ENCODE peak calls at places on chromosome X, in seven cellular contexts. K is NCI-H2029; W is stomach; S is retina; B is stimulated activated CD8-positive, alpha-beta memory T cell treated with anti-CD3 and anti-CD28 coated beads, Interleukin-15, amount 100 ng/mL, for 24 hours; H is NCI-H82; R is activated CD4-positive, alpha-beta T cell treated with anti-CD3 and anti-CD28 coated beads for 36 hours. Z is an unnamed sample.

GRCh38 chrX:41127476-41128192 is 42.4 kb downstream of the USP9X start:
- DNase-seq in H (no peak), W (no peak), R (no peak), B (no peak), K (no peak), S (no peak), Z (peak; percentile 3)

GRCh38 chrX:152904151-152905080 is 6.5 kb downstream of the ZNF185 start:
- DNase-seq in S (peak; percentile 69), K (no peak), H (peak; percentile 74), R (peak; percentile 59), B (peak; percentile 5), W (peak; percentile 45), Z (peak; percentile 42)

GRCh38 chrX:9339603-9340569 is 125.0 kb upstream of the TBL1X start:
- DNase-seq in W (no peak), H (no peak), K (no peak), S (no peak), R (no peak), B (no peak), Z (no peak)

GRCh38 chrX:153794897-153795816 is 689 bp downstream of the SSR4 start:
- DNase-seq in R (peak; percentile 45), B (no peak), S (no peak), H (no peak), K (no peak), W (no peak), Z (peak; percentile 11)

GRCh38 chrX:150575415-150575814 is 7.0 kb downstream of the MTM1 start:
- DNase-seq in B (no peak), S (no peak), R (peak; percentile 80), W (no peak), H (no peak), K (no peak), Z (no peak)

GRCh38 chrX:150643271-150643670 is 49.9 kb upstream of the MTMR1 start:
- DNase-seq in W (no peak), H (peak; percentile 1), B (no peak), R (no peak), K (no peak), S (no peak), Z (no peak)

GRCh38 chrX:16436348-16437188 is 213.4 kb upstream of the S100G start:
- DNase-seq in S (peak; percentile 56), W (peak; percentile 84), R (peak; percentile 77), H (peak; percentile 88), K (peak; percentile 21), B (peak; percentile 12), Z (peak; percentile 67)

GRCh38 chrX:117871796-117872195 is 244.8 kb downstream of the KLHL13 start:
- DNase-seq in S (no peak), R (no peak), H (no peak), K (no peak), B (no peak), W (no peak), Z (no peak)

GRCh38 chrX:103376979-103377324 is 614 bp downstream of the BEX3 start:
- DNase-seq in W (no peak), H (peak; percentile 50), S (peak; percentile 48), K (peak; percentile 25), B (no peak), R (peak; percentile 16), Z (no peak)